ENCODE peak calls at places on chromosomes 5 and 9, in ten cellular contexts. L is NCI-H1092 treated with DMSO at 0.1 percent for 48 hours, Q is DND-41, K is dorsolateral prefrontal cortex, O is activated T-cell treated with anti-CD3 and anti-CD28 coated beads for 4 hours, H is astrocyte of the spinal cord, R is H54, X is NCI-H82, J is HuH-7, Z is AG09309. U is an unnamed sample.

GRCh38 chr5:1840741-1841521 is 39.7 kb downstream of the NDUFS6 start:
- DNase-seq in Z (no peak), O (no peak), H (no peak), K (no peak), J (no peak), L (no peak), R (no peak), X (no peak), Q (no peak), U (no peak)

GRCh38 chr5:78626009-78626571 is 22.5 kb downstream of the LHFPL2 start:
- DNase-seq in H (no peak), Q (no peak), J (no peak), O (no peak), Z (no peak), K (no peak), L (no peak), X (no peak), R (no peak), U (no peak)

GRCh38 chr5:142897328-142897727 is 127.2 kb downstream of the ARHGAP26 start:
- DNase-seq in K (no peak), H (no peak), L (no peak), O (no peak), J (no peak), R (no peak), Q (no peak), X (no peak), Z (no peak), U (no peak)

GRCh38 chr9:97564291-97565175 is 63.1 kb downstream of the TMOD1 start:
- DNase-seq in L (peak; percentile 69), R (peak; percentile 95), X (no peak), O (no peak), J (no peak), K (peak; percentile 56), Q (no peak), Z (peak; percentile 13), H (peak; percentile 32), U (no peak)

GRCh38 chr5:136212252-136212721 is 19.3 kb upstream of the SMIM32 start:
- DNase-seq in J (peak; percentile 62), X (peak; percentile 67), O (no peak), L (peak; percentile 54), K (peak; percentile 52), Z (no peak), H (no peak), Q (peak; percentile 50), R (peak; percentile 58), U (no peak)

GRCh38 chr5:121780406-121780805 is 71.3 kb upstream of the FTMT start:
- DNase-seq in H (no peak), Z (no peak), Q (no peak), X (no peak), L (no peak), J (no peak), O (no peak), K (no peak), R (no peak), U (no peak)

GRCh38 chr9:14561929-14562386 is 131.3 kb downstream of the ZDHHC21 start:
- DNase-seq in J (no peak), O (no peak), R (no peak), H (no peak), X (no peak), Q (no peak), L (peak; percentile 55), K (no peak), Z (no peak), U (no peak)

GRCh38 chr9:95044731-95045508 is 272.6 kb downstream of the FANCC start:
- DNase-seq in X (no peak), R (no peak), Q (no peak), L (no peak), Z (no peak), K (no peak), H (no peak), J (no peak), O (no peak), U (no peak)

GRCh38 chr5:82334856-82335255 is 56.7 kb upstream of the RPS23 start:
- DNase-seq in Z (peak; percentile 93), R (no peak), Q (no peak), L (no peak), O (no peak), H (peak; percentile 88), K (no peak), J (no peak), X (no peak), U (no peak)

GRCh38 chr5:93279292-93279974 is 301.6 kb downstream of the NR2F1-AS1 start:
- DNase-seq in J (no peak), H (no peak), K (no peak), Z (no peak), X (no peak), L (no peak), Q (no peak), R (no peak), O (no peak), U (no peak)

GRCh38 chr9:17165734-17166133 is 30.9 kb downstream of the CNTLN start:
- DNase-seq in J (no peak), K (no peak), L (no peak), R (no peak), Z (no peak), Q (no peak), X (no peak), O (no peak), H (no peak), U (no peak)

GRCh38 chr9:136255166-136255538 is 9.5 kb upstream of the QSOX2 start:
- DNase-seq in Z (no peak), X (no peak), R (peak; percentile 94), J (no peak), L (no peak), Q (no peak), H (peak; percentile 23), K (no peak), O (no peak), U (no peak)

GRCh38 chr5:122076669-122077450 is 1.2 kb downstream of the LOX start:
- DNase-seq in Q (no peak), J (peak; percentile 71), L (peak; percentile 45), X (peak; percentile 77), K (peak; percentile 71), H (peak; percentile 83), Z (no peak), O (no peak), R (peak; percentile 38), U (no peak)

GRCh38 chr9:93894691-93895079 is 60.5 kb downstream of the BARX1 start:
- DNase-seq in Q (no peak), O (no peak), R (no peak), J (no peak), X (no peak), Z (no peak), L (no peak), K (no peak), H (no peak), U (no peak)

GRCh38 chr5:122030251-122030650 is 47.8 kb downstream of the LOX start:
- DNase-seq in Z (no peak), K (no peak), L (no peak), Q (no peak), H (no peak), O (no peak), R (no peak), J (peak; percentile 6), X (no peak), U (no peak)

GRCh38 chr5:98524796-98525195 is 248.7 kb upstream of the RGMB start:
- DNase-seq in R (no peak), Q (no peak), Z (no peak), L (no peak), H (no peak), K (peak; percentile 12), X (no peak), J (no peak), O (no peak), U (no peak)

GRCh38 chr5:9343146-9343850 is 202.6 kb downstream of the SEMA5A start:
- DNase-seq in K (no peak), J (no peak), Q (no peak), L (no peak), H (peak; percentile 57), Z (no peak), R (no peak), X (no peak), O (no peak), U (no peak)

GRCh38 chr5:77356740-77357139 is 135.4 kb downstream of the WDR41 start:
- DNase-seq in K (no peak), Z (peak; percentile 25), R (no peak), H (peak; percentile 47), X (peak; percentile 4), J (no peak), Q (no peak), L (no peak), O (no peak), U (no peak)

GRCh38 chr5:135269828-135270545 is 129.0 kb downstream of the MACROH2A1 start:
- DNase-seq in L (no peak), X (peak; percentile 70), Z (peak; percentile 67), H (peak; percentile 79), O (no peak), K (no peak), J (no peak), Q (no peak), R (no peak), U (no peak)

GRCh38 chr5:142664067-142664466 is 21.8 kb downstream of the FGF1 start:
- DNase-seq in J (no peak), Z (no peak), H (no peak), R (no peak), O (no peak), X (no peak), K (no peak), Q (no peak), L (no peak), U (no peak)

GRCh38 chr9:70880523-70880922 is 240.9 kb downstream of the TRPM3 start:
- DNase-seq in H (no peak), Q (no peak), K (no peak), J (no peak), X (peak; percentile 22), O (no peak), Z (no peak), L (no peak), R (no peak), U (no peak)

GRCh38 chr5:54719384-54720306 is 202.1 kb downstream of the SNX18 start:
- DNase-seq in X (no peak), R (peak; percentile 70), Q (no peak), Z (peak; percentile 18), L (no peak), O (no peak), K (peak; percentile 57), H (peak; percentile 87), J (no peak), U (no peak)

GRCh38 chr5:3593771-3594513 is 1.7 kb upstream of the IRX1 start:
- DNase-seq in R (no peak), L (no peak), H (peak; percentile 6), Z (no peak), O (no peak), X (no peak), J (no peak), Q (no peak), K (no peak), U (no peak)

GRCh38 chr9:122115176-122116035 is 22.3 kb upstream of the TTLL11 start:
- DNase-seq in J (no peak), O (no peak), Z (no peak), Q (no peak), L (no peak), X (peak; percentile 29), H (no peak), K (no peak), R (no peak), U (no peak)

GRCh38 chr5:84706678-84707641 is 322.3 kb upstream of the EDIL3 start:
- DNase-seq in X (no peak), L (no peak), H (no peak), O (no peak), J (no peak), Z (no peak), R (no peak), Q (no peak), K (no peak), U (no peak)

GRCh38 chr9:31445960-31446359 is 938.5 kb upstream of the ACO1 start:
- DNase-seq in Q (no peak), K (no peak), X (no peak), J (no peak), Z (no peak), L (no peak), H (no peak), O (no peak), R (no peak), U (no peak)

GRCh38 chr9:121635300-121635699 is 16.1 kb upstream of the DAB2IP start:
- DNase-seq in Z (no peak), H (no peak), K (no peak), J (no peak), R (no peak), L (no peak), O (no peak), X (no peak), Q (no peak), U (no peak)

GRCh38 chr9:113609562-113610318 is 146.2 kb downstream of the RGS3 start:
- DNase-seq in K (peak; percentile 52), R (no peak), H (no peak), O (no peak), Q (no peak), L (no peak), J (peak; percentile 89), Z (no peak), X (no peak), U (no peak)

U was measured in NCI-H2081 treated with DMSO at 0.1 percent for 48 hours.